ENCODE peak calls at places on chromosomes 13 and 19, in five cellular contexts. M is EL, C is H4, V is Panc1, U is IMR-90. J is an unnamed sample.

GRCh38 chr19:46821512-46822359 is 28.9 kb downstream of the AP2S1 start:
- DNase-seq in V (no peak), U (no peak), C (no peak), M (no peak), J (peak)

GRCh38 chr13:110004814-110005213 is 218.4 kb upstream of the IRS2 start:
- DNase-seq in M (no peak), U (no peak), V (no peak), C (no peak), J (no peak)

GRCh38 chr13:20998649-20999415 is 62.6 kb downstream of the LATS2 start:
- DNase-seq in U (no peak), M (no peak), V (no peak), C (no peak), J (no peak)

GRCh38 chr19:35178701-35179100 is 24.2 kb downstream of the FXYD5 start:
- DNase-seq in C (no peak), V (no peak), U (no peak), M (no peak), J (no peak)

GRCh38 chr19:42433503-42434260 is 6.5 kb upstream of the LIPE start:
- DNase-seq in M (peak), V (no peak), U (peak), C (peak), J (peak)

GRCh38 chr13:87671031-87671823 is at the start of gene SLITRK5:
- DNase-seq in M (peak), V (no peak), U (peak), C (peak), J (peak)

GRCh38 chr13:59038824-59039223 is 1124.9 kb downstream of the DIAPH3 start:
- DNase-seq in M (no peak), U (peak), V (no peak), C (peak), J (no peak)

GRCh38 chr13:109720758-109721184 is 65.6 kb downstream of the IRS2 start:
- DNase-seq in V (no peak), C (no peak), M (no peak), U (no peak), J (no peak)

GRCh38 chr13:65468628-65469027 is 1761.5 kb downstream of the PCDH9 start:
- DNase-seq in V (no peak), M (peak), C (no peak), U (peak), J (no peak)

GRCh38 chr13:75129331-75129730 is 352.6 kb downstream of the TBC1D4 start:
- DNase-seq in C (no peak), U (no peak), V (no peak), M (no peak), J (no peak)

GRCh38 chr13:40206241-40207109 is 460.0 kb downstream of the FOXO1 start:
- DNase-seq in M (no peak), U (peak), V (no peak), C (no peak), J (no peak)

GRCh38 chr19:2150794-2151338 is 500 bp downstream of the AP3D1 start:
- DNase-seq in V (no peak), C (no peak), U (no peak), M (peak), J (peak)

GRCh38 chr13:93227280-93227905 is 786 bp downstream of the GPC6 start:
- DNase-seq in V (no peak), U (peak), M (peak), C (peak), J (peak)